ENCODE peak calls at places on chromosomes 4 and X, in eight cellular contexts. Q is GM23338; M is CD8-positive, alpha-beta memory T cell; H is cardiac muscle cell; R is body of pancreas; I is osteoblast; A is CD8-positive, alpha-beta T cell; S is Peyer's patch. E is an unnamed sample. For H3K36me3, the result is how much of the 10 kb centered on the place peaks cover.

GRCh38 chrX:129091097-129091496 is 432.2 kb downstream of the SMARCA1 start:
- DNase-seq in S (no peak), A (no peak), M (no peak), H (no peak), Q (peak), R (no peak), I (peak), E (no peak)

GRCh38 chr4:21769404-21770147 is 179.0 kb downstream of the KCNIP4 start:
- DNase-seq in A (no peak), S (no peak), H (no peak), I (no peak), M (no peak), Q (no peak), R (no peak), E (no peak)

GRCh38 chr4:35151816-35152572 is 1092.3 kb downstream of the ARAP2 start:
- DNase-seq in H (peak), M (no peak), R (no peak), Q (peak), A (no peak), S (no peak), I (no peak), E (peak)

GRCh38 chrX:78964598-78964997 is 19.4 kb downstream of the P2RY10 start:
- DNase-seq in I (no peak), R (no peak), A (no peak), M (no peak), S (no peak), Q (no peak), H (no peak), E (no peak)

GRCh38 chr4:149754526-149754925 is 61.1 kb downstream of the IQCM start:
- DNase-seq in I (no peak), Q (no peak), S (no peak), H (no peak), R (no peak), A (no peak), M (no peak), E (no peak)

GRCh38 chrX:13103111-13103913 is 58.9 kb upstream of the FAM9C start:
- DNase-seq in H (no peak), R (no peak), M (no peak), S (no peak), I (no peak), Q (no peak), A (no peak), E (no peak)

GRCh38 chr4:105414316-105414715 is 59.5 kb downstream of the PPA2 start:
- DNase-seq in R (no peak), H (no peak), S (no peak), M (peak), I (peak), A (no peak), Q (peak), E (no peak)

GRCh38 chrX:134148293-134148692 is 88.7 kb upstream of the CCDC160 start:
- DNase-seq in M (no peak), H (no peak), S (no peak), R (no peak), I (no peak), Q (no peak), A (no peak), E (no peak)

GRCh38 chrX:16970977-16971376 is 24.5 kb downstream of the REPS2 start:
- DNase-seq in R (no peak), Q (no peak), S (no peak), M (no peak), H (no peak), A (no peak), I (no peak), E (no peak)

GRCh38 chr4:138535316-138535715 is 293.2 kb upstream of the SLC7A11 start:
- DNase-seq in Q (no peak), S (no peak), M (no peak), A (no peak), R (no peak), H (no peak), I (no peak), E (no peak)

GRCh38 chr4:53705151-53705764 is 114.0 kb upstream of the LNX1 start:
- DNase-seq in R (no peak), M (no peak), H (no peak), A (no peak), Q (no peak), I (no peak), S (no peak), E (no peak)

GRCh38 chrX:105870465-105870864 is 48.1 kb downstream of the NRK start:
- DNase-seq in Q (no peak), I (no peak), S (no peak), R (no peak), M (no peak), H (no peak), A (no peak), E (no peak)

GRCh38 chr4:54784188-54784671 is 126.5 kb downstream of the KIT start:
- DNase-seq in A (no peak), I (peak), R (peak), H (peak), Q (no peak), S (peak), M (no peak), E (no peak)

GRCh38 chr4:165210566-165210965 is 3.2 kb downstream of the KLHL2 start:
- DNase-seq in I (no peak), S (no peak), R (no peak), H (no peak), M (no peak), A (no peak), Q (no peak), E (no peak)

GRCh38 chr4:92506933-92507332 is 203.2 kb downstream of the GRID2 start:
- DNase-seq in Q (peak), I (no peak), H (no peak), A (no peak), R (no peak), M (no peak), S (no peak), E (no peak)

GRCh38 chrX:72621619-72622485 is 49.2 kb upstream of the HDAC8 start:
- DNase-seq in Q (no peak), I (no peak), S (no peak), M (no peak), H (no peak), R (no peak), A (no peak), E (no peak)

GRCh38 chr4:140095694-140096482 is 58.1 kb downstream of the MAML3 start:
- DNase-seq in M (peak), Q (no peak), H (peak), A (peak), R (no peak), I (peak), S (no peak), E (peak)

GRCh38 chr4:136706942-136707341 is 825.4 kb downstream of the PCDH18 start:
- DNase-seq in I (no peak), R (no peak), H (no peak), S (no peak), M (no peak), A (no peak), Q (no peak), E (no peak)

GRCh38 chrX:84248226-84248625 is 60.2 kb upstream of the RPS6KA6 start:
- DNase-seq in A (no peak), I (no peak), M (no peak), H (no peak), R (no peak), S (no peak), Q (no peak), E (no peak)

GRCh38 chrX:150508461-150509367 is 59.7 kb upstream of the MTM1 start:
- DNase-seq in H (no peak), M (no peak), Q (peak), R (peak), S (no peak), A (no peak), I (no peak), E (no peak)

GRCh38 chr4:146315184-146315583 is 100.8 kb downstream of the REELD1 start:
- DNase-seq in R (no peak), A (no peak), I (no peak), M (no peak), H (no peak), S (no peak), Q (no peak), E (no peak)

GRCh38 chrX:83845397-83845796 is 15.5 kb upstream of the CYLC1 start:
- DNase-seq in R (peak), H (peak), Q (peak), S (no peak), A (no peak), M (no peak), I (peak), E (peak)

GRCh38 chrX:135345328-135345645 is 36.0 kb downstream of the ETDC start:
- DNase-seq in M (no peak), I (peak), A (no peak), Q (no peak), H (no peak), R (peak), S (no peak), E (peak)

GRCh38 chr4:100489316-100489715 is 28.5 kb downstream of the EMCN start:
- DNase-seq in I (no peak), R (no peak), A (no peak), Q (no peak), S (no peak), H (no peak), M (no peak), E (no peak)

GRCh38 chr4:54541426-54542118 is 116.2 kb upstream of the KIT start:
- DNase-seq in H (no peak), S (no peak), Q (no peak), A (no peak), M (no peak), I (no peak), R (no peak), E (no peak)

GRCh38 chr4:128716325-128716724 is 93.2 kb upstream of the JADE1 start:
- DNase-seq in Q (no peak), M (no peak), R (no peak), I (no peak), A (no peak), S (no peak), H (no peak), E (no peak)

GRCh38 chr4:119093042-119093827 is 42.4 kb upstream of the MYOZ2 start:
- DNase-seq in R (no peak), H (no peak), Q (no peak), M (no peak), I (peak), A (no peak), S (no peak), E (no peak)

GRCh38 chr4:143025111-143025704 is 159.5 kb upstream of the USP38 start:
- DNase-seq in H (peak), A (no peak), R (no peak), Q (peak), S (no peak), I (peak), M (no peak), E (peak)

GRCh38 chr4:513327-513726 is 14.3 kb downstream of the PIGG start:
- DNase-seq in A (no peak), Q (no peak), R (no peak), H (no peak), S (no peak), M (no peak), I (peak), E (no peak)
- H3K36me3 ChIP-seq in A (under half), Q (under half), R (under half), H (under half), S (under half), M (under half), I (half or more), E (under half)

GRCh38 chr4:94758700-94759399 is 1.1 kb downstream of the BMPR1B start:
- DNase-seq in A (no peak), H (peak), M (no peak), Q (peak), R (no peak), S (no peak), I (no peak), E (no peak)
- H3K4me3 ChIP-seq in A (no peak), H (peak), M (no peak), Q (peak), R (peak), S (peak), I (peak), E (peak)

GRCh38 chrX:130139474-130140201 is 26.0 kb downstream of the AIFM1 start:
- DNase-seq in Q (peak), I (no peak), S (no peak), H (peak), M (no peak), A (no peak), R (no peak), E (no peak)
- H3K36me3 ChIP-seq in Q (under half), I (under half), S (under half), H (under half), M (under half), A (under half), R (under half), E (under half)

GRCh38 chr4:63663870-63664269 is 745.4 kb downstream of the TECRL start:
- DNase-seq in I (no peak), H (no peak), R (no peak), M (no peak), S (no peak), Q (no peak), A (no peak), E (no peak)
- H3K4me3 ChIP-seq in I (no peak), H (no peak), R (no peak), M (no peak), S (no peak), Q (no peak), A (no peak), E (no peak)